ENCODE peak calls at places on chromosomes 11 and 22, in nine cellular contexts. Z, J, U, P, S, G, D, B and A are unnamed samples.

GRCh38 chr22:47051435-47052175 is 289.2 kb downstream of the TBC1D22A start:
- DNase-seq in Z (no peak), J (no peak), U (no peak), P (no peak), S (no peak), G (no peak), D (no peak), B (no peak), A (no peak)

GRCh38 chr22:36145881-36146280 is 14.7 kb downstream of the APOL3 start:
- DNase-seq in Z (no peak), J (no peak), U (no peak), P (no peak), S (no peak), G (no peak), D (no peak), B (no peak), A (no peak)

GRCh38 chr11:67545280-67545679 is 22.0 kb upstream of the CABP2 start:
- DNase-seq in Z (peak), J (no peak), U (no peak), P (no peak), S (peak), G (no peak), D (peak), B (no peak), A (no peak)

GRCh38 chr22:39967103-39967829 is 7.1 kb downstream of the TMA7B start:
- DNase-seq in Z (no peak), J (peak), U (no peak), P (no peak), S (peak), G (no peak), D (peak), B (peak), A (no peak)

GRCh38 chr11:43243901-43244300 is 67.9 kb upstream of the API5 start:
- DNase-seq in Z (no peak), J (no peak), U (no peak), P (no peak), S (no peak), G (no peak), D (no peak), B (no peak), A (no peak)

GRCh38 chr11:46330154-46330886 is 16.9 kb upstream of the DGKZ start:
- DNase-seq in Z (no peak), J (no peak), U (no peak), P (no peak), S (no peak), G (no peak), D (no peak), B (no peak), A (no peak)

GRCh38 chr11:11866203-11866602 is 24.4 kb downstream of the USP47 start:
- DNase-seq in Z (no peak), J (no peak), U (no peak), P (no peak), S (no peak), G (no peak), D (no peak), B (peak), A (no peak)

GRCh38 chr11:86923993-86924766 is 31.0 kb downstream of the FZD4 start:
- DNase-seq in Z (no peak), J (no peak), U (no peak), P (no peak), S (peak), G (no peak), D (no peak), B (no peak), A (no peak)

DNA sequence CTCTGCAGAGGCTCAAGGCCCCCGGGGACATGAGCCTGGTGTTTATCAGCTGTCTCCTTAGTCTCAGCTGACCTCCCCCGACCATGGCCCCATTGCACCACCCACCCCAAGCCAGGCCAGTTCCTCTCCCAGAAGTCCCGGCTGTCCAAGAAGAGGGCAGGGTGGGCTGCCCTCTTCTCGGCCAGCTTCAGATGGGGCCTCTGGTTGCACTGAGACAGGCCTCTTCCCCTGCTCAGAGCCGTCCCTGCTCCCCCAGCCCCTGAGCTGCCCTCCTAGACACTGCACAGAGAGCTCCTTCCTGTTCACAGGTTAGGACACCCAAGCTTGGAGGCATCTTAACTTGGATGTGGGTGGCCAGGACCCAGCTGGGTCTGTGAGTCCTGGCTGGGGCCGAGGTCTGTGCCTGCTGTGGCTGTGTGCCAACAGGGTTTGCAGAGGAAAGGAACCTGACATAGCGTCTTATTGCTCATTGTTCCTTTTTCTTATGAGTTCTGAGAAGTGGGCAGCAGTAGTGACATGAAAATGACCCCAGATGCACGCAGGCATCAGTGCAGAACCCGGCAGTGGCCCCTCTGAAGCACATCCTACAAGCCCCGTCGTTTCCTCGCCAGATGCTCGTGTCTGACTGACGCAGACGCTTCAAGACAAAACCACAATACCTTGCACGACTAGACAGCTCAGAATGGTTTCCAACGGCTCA is 5.5 kb downstream of the TRABD start:
- DNase-seq in Z (peak), J (no peak), U (no peak), P (peak), S (peak), G (peak), D (peak), B (no peak), A (no peak)
- TF ChIP-seq POLR2A in Z (no peak), J (no peak), U (no peak), P (peak), S (no peak), G (no peak), D (peak), B (no peak), A (no peak)

GRCh38 chr11:5250777-5251176 is 1.1 kb upstream of the HBG1 start:
- DNase-seq in Z (no peak), J (no peak), U (no peak), P (no peak), S (no peak), G (no peak), D (no peak), B (no peak), A (no peak)
- TF ChIP-seq POLR2A in Z (no peak), J (no peak), U (no peak), P (no peak), S (no peak), G (no peak), D (no peak), B (no peak), A (no peak)

GRCh38 chr22:21961127-21961867 is 8.6 kb upstream of the PPM1F start:
- DNase-seq in Z (no peak), J (no peak), U (no peak), P (no peak), S (no peak), G (no peak), D (no peak), B (no peak), A (no peak)

GRCh38 chr22:21960200-21961126 is 7.8 kb upstream of the PPM1F start:
- DNase-seq in Z (no peak), J (no peak), U (no peak), P (no peak), S (no peak), G (no peak), D (no peak), B (no peak), A (no peak)

GRCh38 chr22:21959274-21960074 is 6.8 kb upstream of the PPM1F start:
- DNase-seq in Z (no peak), J (no peak), U (no peak), P (no peak), S (no peak), G (no peak), D (no peak), B (no peak), A (no peak)

GRCh38 chr22:21961886-21962654 is 9.4 kb upstream of the PPM1F start:
- DNase-seq in Z (peak), J (peak), U (no peak), P (no peak), S (peak), G (no peak), D (no peak), B (no peak), A (peak)

DNA sequence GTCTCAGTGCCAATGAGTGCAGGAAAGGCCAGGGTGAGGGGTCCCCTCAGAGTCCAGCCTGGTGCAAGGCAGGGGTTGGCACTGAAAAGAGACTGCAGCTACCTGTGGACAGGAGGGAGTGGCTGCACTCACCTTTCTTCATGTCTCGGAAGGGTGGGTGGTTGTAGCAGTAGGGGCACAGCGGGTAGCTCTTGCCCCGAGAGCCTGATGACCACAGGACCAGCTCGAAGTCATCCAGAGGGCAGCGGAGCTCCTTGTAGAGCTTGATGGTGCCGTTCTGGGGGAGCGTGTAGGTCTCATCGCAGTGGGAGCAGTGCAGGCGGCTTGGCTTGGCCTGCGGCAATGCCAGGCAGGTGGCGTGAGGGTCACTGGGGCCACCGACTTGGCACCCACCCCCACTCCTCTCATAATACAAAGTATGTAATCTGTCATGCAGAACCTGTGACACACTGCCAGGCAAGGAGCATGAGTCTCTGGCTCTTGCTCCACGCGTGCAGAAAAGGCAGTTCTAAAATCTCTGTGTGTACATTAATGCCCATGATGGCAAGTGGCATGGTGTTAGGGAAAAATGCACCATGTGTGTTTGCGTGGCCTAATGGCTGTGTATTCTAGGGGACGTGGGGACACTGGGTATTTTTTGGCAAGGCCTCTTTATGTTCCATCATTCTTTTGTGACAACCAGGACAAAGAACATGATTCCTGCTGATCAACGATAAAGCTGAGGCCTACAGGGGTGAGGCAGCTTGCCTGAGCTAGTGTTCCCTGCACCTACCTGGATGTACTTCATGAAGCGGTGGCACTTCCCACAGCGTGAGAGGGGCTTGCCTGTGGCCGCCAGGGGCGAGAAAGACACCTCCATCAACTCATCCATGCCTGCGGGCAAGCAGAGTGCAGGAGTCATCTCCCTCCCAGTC is 6.0 kb upstream of the PPM1F start:
- DNase-seq in Z (no peak), J (no peak), U (no peak), P (no peak), S (no peak), G (no peak), D (no peak), B (no peak), A (no peak)
- TF ChIP-seq POLR2A in Z (no peak), J (no peak), U (no peak), P (no peak), S (no peak), G (no peak), D (no peak), B (no peak), A (no peak)

GRCh38 chr11:34357646-34358257 is at the start of gene ABTB2:
- DNase-seq in Z (peak), J (peak), U (peak), P (peak), S (peak), G (peak), D (peak), B (peak), A (peak)
- TF ChIP-seq POLR2A in Z (peak), J (peak), U (peak), P (peak), S (peak), G (peak), D (peak), B (peak), A (peak)

GRCh38 chr22:24554316-24555159 is at the start of gene GUCD1:
- DNase-seq in Z (peak), J (peak), U (no peak), P (no peak), S (peak), G (no peak), D (peak), B (peak), A (peak)

GRCh38 chr22:24559471-24559870 is 3.7 kb downstream of the SNRPD3 start:
- DNase-seq in Z (no peak), J (no peak), U (no peak), P (no peak), S (no peak), G (no peak), D (no peak), B (no peak), A (no peak)

GRCh38 chr22:24555160-24555495 is 190 bp upstream of the GUCD1 start:
- DNase-seq in Z (peak), J (peak), U (peak), P (peak), S (peak), G (peak), D (peak), B (peak), A (peak)

GRCh38 chr22:24553597-24554315 is 1.2 kb downstream of the GUCD1 start:
- DNase-seq in Z (peak), J (peak), U (peak), P (no peak), S (peak), G (no peak), D (peak), B (no peak), A (no peak)

GRCh38 chr22:24555496-24556253 is at the start of gene SNRPD3:
- DNase-seq in Z (peak), J (peak), U (peak), P (peak), S (peak), G (peak), D (peak), B (peak), A (peak)
- TF ChIP-seq POLR2A in Z (no peak), J (peak), U (peak), P (peak), S (peak), G (no peak), D (peak), B (peak), A (peak)

GRCh38 chr22:28951530-28951929 is 68.2 kb downstream of the ZNRF3 start:
- DNase-seq in Z (no peak), J (no peak), U (no peak), P (no peak), S (no peak), G (no peak), D (no peak), B (no peak), A (no peak)
- TF ChIP-seq POLR2A in Z (no peak), J (no peak), U (no peak), P (no peak), S (no peak), G (no peak), D (no peak), B (no peak), A (no peak)

GRCh38 chr11:91846002-91846401 is 378.6 kb upstream of the FAT3 start:
- DNase-seq in Z (no peak), J (no peak), U (no peak), P (no peak), S (no peak), G (no peak), D (no peak), B (no peak), A (no peak)
- TF ChIP-seq POLR2A in Z (no peak), J (no peak), U (no peak), P (no peak), S (no peak), G (no peak), D (no peak), B (no peak), A (no peak)

DNA sequence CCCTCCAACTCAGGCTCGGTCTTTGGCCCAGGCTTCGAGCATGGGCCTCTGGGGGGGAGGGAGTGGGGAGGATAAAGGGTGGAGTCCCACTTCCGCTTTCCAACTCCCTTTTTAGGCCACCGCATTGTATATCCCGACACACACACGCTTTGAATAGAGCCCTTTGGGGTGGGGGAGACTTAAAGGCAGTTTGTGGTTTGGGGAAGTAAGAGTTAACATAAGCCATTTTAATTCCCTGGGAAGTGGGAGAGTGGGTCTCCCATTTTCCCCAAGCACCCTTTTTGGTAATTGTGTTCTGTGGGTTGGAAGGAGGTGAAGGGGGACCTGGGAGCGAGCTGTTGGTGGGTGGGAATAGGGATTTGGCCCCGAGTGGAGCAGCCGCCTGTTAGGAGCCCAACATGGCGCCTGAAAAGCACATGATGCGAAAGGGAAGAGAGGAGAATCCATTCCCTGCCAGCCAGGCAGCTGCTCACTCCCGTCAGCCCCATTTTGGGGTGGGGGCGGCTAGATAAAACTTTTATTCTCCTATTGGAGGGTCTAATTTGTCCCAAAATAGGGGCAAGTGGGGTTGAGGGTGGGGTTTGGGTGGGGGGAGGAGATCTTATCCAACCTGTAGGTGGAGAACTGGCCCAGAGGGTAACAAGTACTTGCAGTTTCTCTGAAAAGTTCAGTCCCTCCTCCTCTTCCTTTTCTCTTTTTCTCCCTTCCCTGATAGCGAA is 983 bp downstream of the PCF11 start:
- DNase-seq in Z (peak), J (peak), U (peak), P (no peak), S (peak), G (no peak), D (peak), B (peak), A (no peak)
- TF ChIP-seq POLR2A in Z (no peak), J (no peak), U (no peak), P (peak), S (no peak), G (no peak), D (no peak), B (no peak), A (peak)

DNA sequence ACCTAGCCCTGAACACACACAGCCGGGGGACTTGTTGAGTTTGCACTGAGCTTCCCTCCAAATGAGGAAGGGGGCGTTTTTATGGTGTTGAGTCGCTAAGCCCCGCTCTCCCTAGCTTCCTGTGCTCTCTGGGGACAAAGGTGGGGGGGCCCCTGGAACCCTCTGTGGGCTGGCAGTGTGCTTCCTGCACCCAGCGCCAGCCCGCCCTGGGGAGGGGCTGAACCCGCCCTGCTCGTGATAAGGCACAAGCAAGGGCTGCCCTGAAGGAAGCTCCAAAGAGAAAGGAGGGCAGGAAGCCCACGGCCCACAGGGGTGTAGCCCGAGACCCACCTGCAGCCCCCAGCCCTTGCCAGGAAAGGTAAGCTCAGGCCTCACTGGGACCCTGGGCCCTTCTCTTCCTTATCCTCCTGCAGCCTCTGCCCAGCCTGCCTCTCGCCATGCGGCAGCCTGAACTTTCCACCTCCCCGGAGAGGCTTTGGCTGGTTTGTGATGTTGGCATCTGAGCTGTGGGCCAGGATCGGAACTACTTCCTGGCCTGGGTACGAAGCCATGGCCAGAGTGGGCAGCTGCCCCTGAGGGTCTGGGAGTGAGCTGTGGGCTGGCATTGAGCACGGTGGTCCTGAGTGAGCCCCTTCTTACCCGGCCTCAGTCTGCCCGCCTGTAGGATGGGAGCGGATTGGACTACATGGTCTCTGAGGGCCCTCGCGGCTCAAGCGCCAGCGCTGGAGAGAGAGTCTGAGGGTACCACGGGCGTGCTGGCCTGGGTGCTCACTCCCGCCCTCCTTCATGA is at the start of gene FERMT3:
- DNase-seq in Z (peak), J (no peak), U (no peak), P (peak), S (peak), G (no peak), D (peak), B (no peak), A (no peak)
- TF ChIP-seq POLR2A in Z (no peak), J (no peak), U (no peak), P (peak), S (no peak), G (no peak), D (peak), B (peak), A (no peak)

DNA sequence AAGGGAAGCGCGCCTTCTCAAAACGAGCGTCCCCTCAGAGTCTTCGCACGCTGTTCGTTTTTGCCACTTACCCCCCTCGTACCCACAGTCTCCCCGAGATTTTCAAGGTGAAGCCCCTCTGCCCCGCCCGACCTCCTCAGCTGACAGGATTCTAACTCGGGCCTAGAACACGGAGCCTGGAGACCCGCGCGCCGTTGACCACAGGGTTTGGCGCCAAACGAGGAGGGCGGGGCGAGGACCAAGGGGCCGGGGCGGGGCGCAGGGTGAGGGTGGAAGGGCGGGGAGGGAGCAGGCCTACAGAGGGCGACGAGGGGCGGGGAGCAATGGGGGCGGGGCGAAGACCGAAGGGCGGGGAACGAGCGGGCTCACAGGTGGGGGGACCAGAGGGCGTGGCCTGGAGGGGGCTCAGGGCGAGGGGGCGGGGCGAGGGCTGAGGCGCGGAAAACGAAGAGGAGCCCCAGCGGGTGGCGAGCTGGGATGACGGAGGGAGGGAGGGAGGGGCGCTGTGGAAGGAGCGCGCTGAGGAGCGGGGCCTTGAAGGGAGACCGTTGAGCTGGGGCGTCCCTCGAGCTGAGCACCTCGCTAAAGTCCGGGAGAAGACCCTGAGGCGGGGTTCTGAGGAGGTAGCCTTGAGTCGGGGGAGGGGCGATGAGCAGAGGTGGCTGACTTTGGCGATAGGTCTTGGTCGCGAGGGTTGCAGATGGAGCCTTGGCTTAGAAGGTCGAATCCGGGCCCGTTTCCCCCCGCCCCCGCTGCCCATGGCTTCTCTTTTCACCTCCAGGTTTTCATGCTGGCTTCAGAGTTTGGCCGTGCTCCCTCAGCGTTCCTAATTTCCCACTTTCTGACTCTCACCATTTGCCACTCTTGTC is at the start of gene DMC1:
- DNase-seq in Z (peak), J (peak), U (peak), P (peak), S (peak), G (peak), D (peak), B (peak), A (peak)
- TF ChIP-seq POLR2A in Z (no peak), J (peak), U (peak), P (peak), S (no peak), G (no peak), D (peak), B (no peak), A (peak)